ENCODE peak calls at places on chromosomes 4 and X, in eight cellular contexts. T is sciatic nerve; L is GM12878; N is effector memory CD8-positive, alpha-beta T cell; W is activated CD8-positive, alpha-beta memory T cell treated with anti-CD3 and anti-CD28 coated beads, Interleukin-2, amount 10 ng/mL, durations not matched to agents 7 days and 5 days; P is pancreas; V is activated CD4-positive, CD25-positive, alpha-beta regulatory T cell treated with anti-CD3 and anti-CD28 coated beads, Interleukin-2, amount 50 U/mL, for 24 hours; D is left lung. Z is an unnamed sample.

GRCh38 chr4:20044502-20044911 is 207.2 kb upstream of the SLIT2 start:
- ATAC-seq in N (no peak), V (no peak), W (no peak), D (no peak), T (no peak), L (no peak), P (peak; percentile 11), Z (no peak)

GRCh38 chr4:56995525-56995924 is 16.8 kb downstream of the POLR2B start:
- ATAC-seq in D (peak; percentile 80), P (peak; percentile 88), T (peak; percentile 96), W (no peak), N (no peak), V (no peak), L (no peak), Z (no peak)

GRCh38 chr4:103424853-103425252 is 226.7 kb upstream of the CENPE start:
- ATAC-seq in W (no peak), D (peak; percentile 81), P (peak; percentile 86), V (no peak), T (no peak), L (no peak), N (no peak), Z (no peak)

GRCh38 chr4:80197132-80197573 is at the start of gene PRDM8:
- ATAC-seq in N (peak; percentile 11), P (peak; percentile 3), V (no peak), W (no peak), T (no peak), L (peak; percentile 33), D (no peak), Z (peak; percentile 59)

GRCh38 chr4:82975792-82976191 is 34.8 kb downstream of the LIN54 start:
- ATAC-seq in W (no peak), L (no peak), V (no peak), D (no peak), N (no peak), P (no peak), T (no peak), Z (no peak)

GRCh38 chr4:85672116-85672515 is 197.2 kb downstream of the ARHGAP24 start:
- ATAC-seq in L (no peak), W (no peak), P (no peak), V (no peak), T (peak; percentile 80), D (peak; percentile 68), N (no peak), Z (no peak)

GRCh38 chr4:176320340-176320975 is 692 bp downstream of the SPCS3 start:
- ATAC-seq in T (peak; percentile 87), P (peak; percentile 91), D (peak; percentile 90), W (peak; percentile 84), L (peak; percentile 88), N (peak; percentile 76), V (peak; percentile 76), Z (peak; percentile 90)

GRCh38 chr4:113566015-113566795 is 195.3 kb downstream of the CAMK2D start:
- ATAC-seq in W (no peak), T (no peak), V (no peak), N (no peak), D (no peak), P (no peak), L (peak; percentile 56), Z (no peak)

GRCh38 chr4:98627883-98628282 is 30.5 kb downstream of the TSPAN5 start:
- ATAC-seq in L (no peak), W (no peak), P (no peak), N (no peak), V (no peak), T (no peak), D (peak; percentile 22), Z (no peak)

GRCh38 chrX:39645059-39645895 is 452.5 kb downstream of the BCOR start:
- ATAC-seq in P (no peak), D (peak; percentile 47), L (no peak), T (peak; percentile 90), N (no peak), V (no peak), W (no peak), Z (no peak)

GRCh38 chr4:85210353-85210752 is 243.9 kb upstream of the WDFY3 start:
- ATAC-seq in W (no peak), D (no peak), V (no peak), T (no peak), P (no peak), L (no peak), N (no peak), Z (no peak)

GRCh38 chrX:136220535-136220934 is 30.7 kb downstream of the MAP7D3 start:
- ATAC-seq in L (no peak), D (no peak), N (no peak), V (no peak), W (no peak), P (no peak), T (no peak), Z (no peak)

GRCh38 chr4:27467351-27467750 is 606.7 kb downstream of the STIM2 start:
- ATAC-seq in V (no peak), P (no peak), L (no peak), W (no peak), N (no peak), T (no peak), D (no peak), Z (no peak)

GRCh38 chr4:1008840-1009646 is 2.4 kb upstream of the FGFRL1 start:
- ATAC-seq in N (peak; percentile 13), L (peak; percentile 9), W (peak; percentile 1), D (peak; percentile 2), V (no peak), T (peak; percentile 5), P (no peak), Z (peak; percentile 2)

GRCh38 chrX:118698516-118699247 is 28.7 kb upstream of the IL13RA1 start:
- ATAC-seq in P (no peak), D (peak; percentile 47), T (peak; percentile 65), V (no peak), L (peak; percentile 77), W (no peak), N (no peak), Z (peak; percentile 66)

Z was measured in stimulated activated memory B cell treated with anti-CD40 and anti-IgM and Interleukin-4, amounts not matched to agents 10 μg/mL and 1 μg/mL and 100 μg/mL, for 72 hours.